ENCODE peak calls at places on chromosome 18, in five cellular contexts. O is HepG2, C is A549, V is prostate gland, L is IMR-90. P is an unnamed sample.

GRCh38 chr18:74190086-74190485 is 41.8 kb downstream of the TIMM21 start:
- DNase-seq in O (no peak), C (no peak), V (no peak), L (peak), P (no peak)

GRCh38 chr18:48954837-48955527 is 4.2 kb upstream of the SMAD7 start:
- DNase-seq in O (no peak), C (no peak), V (peak), L (no peak), P (no peak)

GRCh38 chr18:9707381-9708056 is 582 bp upstream of the RAB31 start:
- DNase-seq in O (no peak), C (no peak), V (no peak), L (peak), P (no peak)

GRCh38 chr18:46169464-46169941 is 65.3 kb downstream of the HAUS1 start:
- DNase-seq in O (peak), C (peak), V (no peak), L (peak), P (peak)

GRCh38 chr18:35376393-35376741 is 770 bp downstream of the ZNF396 start:
- DNase-seq in O (no peak), C (no peak), V (no peak), L (no peak), P (peak)

GRCh38 chr18:63817441-63818051 is 42.3 kb downstream of the SERPINB7 start:
- DNase-seq in O (no peak), C (no peak), V (peak), L (peak), P (no peak)

GRCh38 chr18:60667016-60667415 is 294.4 kb upstream of the MC4R start:
- DNase-seq in O (no peak), C (no peak), V (no peak), L (no peak), P (no peak)

GRCh38 chr18:37484893-37485834 is 80.4 kb downstream of the CELF4 start:
- DNase-seq in O (no peak), C (peak), V (no peak), L (peak), P (peak)

GRCh38 chr18:36514778-36515177 is 217.3 kb downstream of the FHOD3 start:
- DNase-seq in O (no peak), C (no peak), V (no peak), L (no peak), P (no peak)

GRCh38 chr18:63844254-63844653 is 43.3 kb upstream of the SERPINB2 start:
- DNase-seq in O (no peak), C (peak), V (no peak), L (peak), P (peak)

GRCh38 chr18:42446195-42446594 is 491.2 kb downstream of the PIK3C3 start:
- DNase-seq in O (peak), C (no peak), V (no peak), L (no peak), P (no peak)

GRCh38 chr18:73980289-73980979 is 167.2 kb downstream of the FBXO15 start:
- DNase-seq in O (peak), C (peak), V (no peak), L (peak), P (peak)

GRCh38 chr18:32956591-32957310 is 183.9 kb upstream of the KLHL14 start:
- DNase-seq in O (no peak), C (no peak), V (no peak), L (peak), P (no peak)

GRCh38 chr18:51164327-51165290 is 32.9 kb downstream of the MEX3C start:
- DNase-seq in O (no peak), C (no peak), V (no peak), L (no peak), P (no peak)

GRCh38 chr18:8814206-8814605 is 108.8 kb downstream of the MTCL1 start:
- DNase-seq in O (no peak), C (no peak), V (no peak), L (peak), P (no peak)

GRCh38 chr18:3889803-3890202 is 439.8 kb downstream of the TGIF1 start:
- DNase-seq in O (peak), C (no peak), V (no peak), L (peak), P (peak)

GRCh38 chr18:26708814-26709717 is 156.4 kb downstream of the AQP4 start:
- DNase-seq in O (no peak), C (no peak), V (no peak), L (no peak), P (no peak)

GRCh38 chr18:33052886-33053285 is 280.1 kb upstream of the KLHL14 start:
- DNase-seq in O (no peak), C (no peak), V (no peak), L (no peak), P (no peak)

GRCh38 chr18:35247412-35248249 is 6.8 kb downstream of the ZNF397 start:
- DNase-seq in O (no peak), C (no peak), V (no peak), L (no peak), P (no peak)

GRCh38 chr18:62784338-62784965 is 69.1 kb downstream of the PHLPP1 start:
- DNase-seq in O (no peak), C (no peak), V (no peak), L (peak), P (no peak)

GRCh38 chr18:36419913-36420531 is 122.5 kb downstream of the FHOD3 start:
- DNase-seq in O (peak), C (peak), V (no peak), L (peak), P (no peak)

GRCh38 chr18:26617151-26617554 is 68.8 kb upstream of the KCTD1 start:
- DNase-seq in O (peak), C (peak), V (no peak), L (peak), P (no peak)

GRCh38 chr18:47953471-47953931 is 23.0 kb upstream of the SMAD2 start:
- DNase-seq in O (no peak), C (no peak), V (peak), L (no peak), P (peak)

GRCh38 chr18:13629841-13630747 is 96.3 kb downstream of the FAM210A start:
- DNase-seq in O (peak), C (peak), V (peak), L (peak), P (peak)

GRCh38 chr18:76928179-76928868 is 106.0 kb downstream of the ZNF236 start:
- DNase-seq in O (no peak), C (no peak), V (no peak), L (no peak), P (no peak)

GRCh38 chr18:76920974-76921373 is 98.6 kb downstream of the ZNF236 start:
- DNase-seq in O (no peak), C (no peak), V (no peak), L (no peak), P (no peak)

GRCh38 chr18:76922107-76922506 is 99.8 kb downstream of the ZNF236 start:
- DNase-seq in O (peak), C (peak), V (peak), L (peak), P (peak)

GRCh38 chr18:76927216-76927725 is 104.9 kb downstream of the ZNF236 start:
- DNase-seq in O (no peak), C (no peak), V (no peak), L (peak), P (no peak)

DNA sequence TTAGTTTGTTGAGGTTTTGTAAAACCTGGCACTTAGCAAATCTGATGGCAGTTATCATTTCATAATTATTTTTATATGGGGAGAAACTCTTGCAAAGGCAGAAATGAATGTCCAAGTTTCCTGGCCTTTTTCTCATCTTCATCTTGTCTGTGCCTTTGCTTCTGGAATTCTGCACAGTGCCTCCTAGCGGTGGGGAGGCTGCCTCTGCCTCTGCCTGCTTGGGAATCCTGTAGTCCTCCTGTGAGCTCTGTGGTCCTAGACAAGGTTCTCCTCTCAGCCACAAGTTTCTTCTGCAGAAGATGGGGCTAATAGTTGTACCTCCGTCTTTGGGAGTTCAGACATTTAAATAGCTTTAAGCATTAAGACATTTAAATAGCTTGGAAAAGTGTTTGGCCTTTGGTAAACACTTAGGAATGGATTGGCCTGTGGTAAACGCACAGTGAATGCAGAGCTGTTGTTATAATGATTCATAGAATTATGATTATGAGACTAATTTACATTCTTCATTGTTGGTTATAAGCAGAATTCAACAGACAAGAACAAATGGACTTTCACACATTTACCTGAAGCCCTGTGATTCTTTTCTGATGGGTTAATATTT is 101.2 kb downstream of the ZNF236 start:
- DNase-seq in O (peak), C (peak), V (no peak), L (peak), P (peak)
- TF ChIP-seq POLR2A in O (no peak), C (no peak), V (no peak), L (no peak), P (no peak)

GRCh38 chr18:58088723-58089074 is 44.7 kb downstream of the NEDD4L start:
- DNase-seq in O (no peak), C (no peak), V (peak), L (no peak), P (no peak)
- TF ChIP-seq POLR2A in O (no peak), C (no peak), V (no peak), L (no peak), P (no peak)

GRCh38 chr18:407168-407567 is 93.3 kb downstream of the COLEC12 start:
- DNase-seq in O (no peak), C (no peak), V (no peak), L (no peak), P (no peak)
- TF ChIP-seq POLR2A in O (no peak), C (no peak), V (no peak), L (no peak), P (no peak)

DNA sequence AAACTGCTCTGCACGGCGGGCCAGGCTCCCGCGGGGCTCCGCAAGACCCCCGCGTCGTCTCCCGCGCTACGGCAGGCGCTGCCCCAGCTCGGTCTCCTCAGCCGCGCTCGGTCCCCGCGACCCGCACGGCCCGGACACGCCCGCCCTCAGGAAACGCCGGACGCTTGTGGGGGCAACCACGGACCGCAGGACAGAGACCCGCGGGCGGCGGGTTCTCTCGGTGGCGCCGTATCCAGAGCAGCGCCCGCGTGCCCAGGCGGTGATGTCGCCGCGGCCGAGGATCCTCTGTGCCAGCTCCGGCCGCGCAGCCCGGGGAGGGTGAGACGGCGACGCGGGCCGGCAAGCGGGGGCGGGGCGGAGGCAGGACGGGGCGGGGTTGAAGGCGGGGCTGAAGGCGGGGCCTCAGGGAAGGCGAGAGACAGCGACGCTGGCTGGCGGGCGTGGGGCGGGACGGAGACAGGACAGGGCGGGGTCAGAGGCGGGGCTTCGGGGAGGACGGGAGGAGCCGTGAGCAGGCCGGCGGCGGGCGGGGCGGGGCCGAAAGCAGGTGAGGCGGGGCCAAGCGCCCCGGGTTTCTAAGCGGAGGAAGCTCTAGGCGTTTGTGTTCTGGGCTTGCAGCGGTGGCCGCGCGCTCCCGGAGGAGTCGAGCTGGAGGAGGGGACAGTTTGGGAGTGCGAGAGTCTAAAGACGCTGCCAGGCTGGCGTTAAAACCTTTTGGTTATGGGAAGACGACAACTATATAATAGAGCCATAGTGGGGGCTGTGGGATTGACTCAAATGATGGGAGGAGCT is at the start of gene DSEL:
- DNase-seq in O (peak), C (peak), V (peak), L (peak), P (peak)
- TF ChIP-seq POLR2A in O (no peak), C (peak), V (peak), L (peak), P (no peak)

DNA sequence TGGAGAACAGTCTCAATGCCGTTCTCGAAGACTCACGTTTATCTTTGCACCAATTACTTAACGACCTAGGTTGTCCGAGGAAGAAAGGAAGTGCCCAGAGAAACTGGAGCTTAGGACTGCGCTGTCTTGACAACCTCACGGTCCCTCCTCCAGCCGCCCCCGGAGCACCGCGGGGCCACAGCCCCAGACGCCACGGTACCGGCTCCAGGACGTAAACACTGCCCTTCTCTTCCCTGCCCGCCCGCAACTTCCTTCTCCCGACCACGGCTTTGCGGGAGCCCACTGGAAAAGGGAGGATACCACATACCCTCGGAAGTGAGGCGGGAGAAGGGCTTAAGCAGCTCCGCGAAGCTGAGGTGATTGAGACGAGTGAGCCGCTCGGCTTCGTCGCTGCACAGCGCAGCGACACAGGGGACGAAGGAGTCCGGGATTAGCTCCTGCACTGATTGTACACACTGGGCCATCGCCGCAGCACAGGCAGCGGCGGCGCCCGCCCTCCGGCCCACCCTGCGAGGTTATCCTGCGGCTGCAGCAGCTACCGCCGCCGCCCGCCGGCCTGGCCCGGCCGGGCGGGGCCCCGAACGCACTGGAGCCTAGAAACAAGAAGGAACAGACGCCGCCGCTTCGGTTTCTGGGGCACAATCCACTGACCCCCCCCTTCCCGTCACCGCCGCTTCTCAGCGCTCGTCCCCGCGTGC is 478 bp downstream of the TRAPPC8 start:
- DNase-seq in O (no peak), C (peak), V (peak), L (peak), P (peak)
- TF ChIP-seq POLR2A in O (no peak), C (no peak), V (no peak), L (no peak), P (peak)

DNA sequence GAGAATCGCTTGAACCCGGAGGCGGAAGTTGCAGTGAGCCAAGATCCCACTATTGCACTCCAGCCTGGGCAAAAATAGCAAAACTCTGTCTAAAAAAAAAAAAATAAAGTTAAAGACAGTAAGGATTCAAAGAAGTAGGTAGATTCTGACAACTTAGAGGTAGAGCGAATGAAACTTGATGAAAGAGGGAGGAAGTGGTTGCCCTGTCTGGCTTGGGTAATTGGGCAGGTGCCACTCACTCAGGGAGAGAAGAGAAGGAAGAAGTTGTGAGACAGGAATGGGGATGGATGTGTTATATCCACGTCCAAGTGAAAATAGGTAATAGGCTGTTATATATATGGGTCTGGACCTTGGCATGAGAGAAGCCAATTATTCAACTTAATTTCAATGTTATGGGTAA is 26.3 kb downstream of the NDC80 start:
- DNase-seq in O (no peak), C (no peak), V (no peak), L (no peak), P (no peak)
- TF ChIP-seq POLR2A in O (no peak), C (no peak), V (no peak), L (no peak), P (no peak)

GRCh38 chr18:24009651-24010333 is 4.8 kb upstream of the TTC39C start:
- DNase-seq in O (no peak), C (no peak), V (no peak), L (no peak), P (no peak)
- TF ChIP-seq POLR2A in O (no peak), C (no peak), V (no peak), L (no peak), P (no peak)

GRCh38 chr18:25516747-25517498 is 165.0 kb upstream of the ZNF521 start:
- DNase-seq in O (no peak), C (no peak), V (no peak), L (no peak), P (no peak)

GRCh38 chr18:25517881-25518715 is 166.1 kb upstream of the ZNF521 start:
- DNase-seq in O (no peak), C (no peak), V (no peak), L (no peak), P (no peak)

GRCh38 chr18:25516121-25516520 is 164.2 kb upstream of the ZNF521 start:
- DNase-seq in O (no peak), C (no peak), V (no peak), L (no peak), P (no peak)

DNA sequence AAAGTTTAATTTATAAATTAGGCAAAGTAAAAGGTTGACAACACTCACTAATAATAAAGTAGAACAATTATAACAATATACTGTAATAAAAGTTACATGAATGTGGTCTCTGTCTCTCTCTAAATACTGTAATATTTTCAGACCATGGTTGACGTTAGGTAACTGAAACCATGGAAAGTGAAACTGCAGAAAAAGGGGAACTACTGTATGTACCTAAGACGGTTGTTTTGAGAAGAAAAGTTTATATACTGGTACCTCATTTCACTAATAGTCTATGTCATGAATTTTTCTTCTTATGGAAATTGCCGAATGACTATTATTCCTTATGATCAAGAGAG is 166.7 kb upstream of the ZNF521 start:
- DNase-seq in O (no peak), C (no peak), V (no peak), L (no peak), P (no peak)
- TF ChIP-seq POLR2A in O (no peak), C (no peak), V (no peak), L (no peak), P (no peak)

GRCh38 chr18:21459706-21460286 is 140.7 kb downstream of the ESCO1 start:
- DNase-seq in O (no peak), C (no peak), V (no peak), L (no peak), P (no peak)
- TF ChIP-seq POLR2A in O (no peak), C (no peak), V (no peak), L (no peak), P (no peak)

GRCh38 chr18:24232814-24233213 is 94.0 kb downstream of the CABYR start:
- DNase-seq in O (no peak), C (no peak), V (no peak), L (no peak), P (no peak)
- TF ChIP-seq POLR2A in O (no peak), C (no peak), V (no peak), L (no peak), P (no peak)

P was measured in erythroblast.